ENCODE peak calls at places on chromosome 1, in four cellular contexts. H, F, S and M are unnamed samples.

GRCh38 chr1:220787069-220787614 is 429 bp downstream of the MTARC1 start:
- DNase-seq in H (peak), F (peak), S (no peak), M (peak)

GRCh38 chr1:16155537-16156410 is at the start of gene EPHA2:
- DNase-seq in H (no peak), F (peak), S (no peak), M (peak)

GRCh38 chr1:4395676-4396075 is 258.7 kb upstream of the AJAP1 start:
- DNase-seq in H (no peak), F (no peak), S (no peak), M (no peak)

GRCh38 chr1:102588536-102588935 is 519.8 kb downstream of the COL11A1 start:
- DNase-seq in H (no peak), F (no peak), S (no peak), M (no peak)

GRCh38 chr1:173554089-173554488 is 48.8 kb downstream of the SLC9C2 start:
- DNase-seq in H (peak), F (no peak), S (no peak), M (no peak)

GRCh38 chr1:85654066-85654782 is 54.0 kb downstream of the ZNHIT6 start:
- DNase-seq in H (no peak), F (peak), S (no peak), M (no peak)

GRCh38 chr1:88777604-88778149 is 93.6 kb downstream of the PKN2 start:
- DNase-seq in H (no peak), F (no peak), S (peak), M (no peak)

GRCh38 chr1:94120983-94121382 is at the start of gene ABCA4:
- DNase-seq in H (no peak), F (no peak), S (no peak), M (no peak)

GRCh38 chr1:50742523-50742922 is 217.5 kb downstream of the FAF1 start:
- DNase-seq in H (no peak), F (no peak), S (no peak), M (no peak)

GRCh38 chr1:109281680-109282496 is 1.1 kb downstream of the PSRC1 start:
- DNase-seq in H (peak), F (no peak), S (no peak), M (no peak)

GRCh38 chr1:40032240-40032891 is 8.2 kb upstream of the CAP1 start:
- DNase-seq in H (peak), F (peak), S (peak), M (peak)

GRCh38 chr1:4004635-4005430 is 104.8 kb upstream of the C1orf174 start:
- DNase-seq in H (no peak), F (no peak), S (no peak), M (no peak)

GRCh38 chr1:103497404-103497803 is 28.1 kb upstream of the RNPC3 start:
- DNase-seq in H (no peak), F (no peak), S (no peak), M (no peak)

GRCh38 chr1:232620356-232620841 is 9.5 kb downstream of the SIPA1L2 start:
- DNase-seq in H (peak), F (no peak), S (no peak), M (no peak)
- H3K27ac ChIP-seq in H (no peak), F (no peak), S (no peak), M (no peak)

DNA sequence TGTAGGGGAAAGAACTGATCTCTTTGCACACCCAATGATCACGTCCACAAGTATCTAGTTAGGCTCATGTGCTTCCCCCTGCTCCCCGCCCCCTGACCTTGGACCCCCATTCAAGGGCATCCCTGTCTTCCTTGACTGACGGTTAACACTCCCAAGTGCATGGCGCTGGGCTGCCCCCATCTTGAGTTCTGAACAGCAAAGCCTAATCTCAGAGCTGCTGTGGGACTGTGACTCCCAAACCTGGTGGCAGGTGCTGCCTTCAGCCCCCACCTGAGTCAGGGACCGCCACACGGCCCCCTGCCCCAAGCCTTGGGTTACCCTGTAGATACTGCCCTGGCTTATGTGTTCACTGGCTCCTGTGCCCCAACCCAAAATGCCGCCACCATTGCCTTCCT is 925 bp downstream of the TNNI1 start:
- DNase-seq in H (no peak), F (no peak), S (no peak), M (no peak)
- TF ChIP-seq REST in H (no peak), F (no peak), S (no peak), M (no peak)

DNA sequence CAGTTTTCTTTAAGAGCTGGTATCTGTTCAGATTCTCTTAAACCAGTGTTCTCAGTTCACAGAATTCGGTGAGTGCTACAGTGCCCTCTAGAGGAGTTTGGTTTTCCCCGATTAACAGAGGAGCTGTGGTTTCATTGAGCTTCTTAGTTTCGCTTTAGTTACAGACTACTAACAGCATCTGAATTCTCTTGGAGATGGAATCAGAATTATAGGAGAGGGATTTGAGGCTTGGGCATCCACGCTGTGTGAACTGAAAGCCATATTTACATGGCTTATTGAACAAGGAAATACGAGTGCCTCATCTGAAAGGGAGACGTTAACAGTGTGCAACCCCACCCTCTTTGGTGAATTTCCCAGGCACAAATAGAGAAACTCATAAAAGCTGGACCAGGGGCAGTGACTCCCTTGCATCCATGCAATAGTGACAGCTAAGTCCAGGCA is 202.0 kb downstream of the USH2A start:
- DNase-seq in H (peak), F (peak), S (no peak), M (peak)
- H3K27ac ChIP-seq in H (no peak), F (no peak), S (no peak), M (no peak)

GRCh38 chr1:78004719-78005346 is at the start of gene DNAJB4:
- DNase-seq in H (peak), F (peak), S (peak), M (peak)

GRCh38 chr1:78005347-78005722 is 596 bp downstream of the DNAJB4 start:
- DNase-seq in H (no peak), F (no peak), S (no peak), M (no peak)

GRCh38 chr1:78005755-78006154 is 1.0 kb downstream of the DNAJB4 start:
- DNase-seq in H (peak), F (peak), S (no peak), M (no peak)

GRCh38 chr1:78003070-78003751 is 1.5 kb upstream of the DNAJB4 start:
- DNase-seq in H (no peak), F (no peak), S (peak), M (no peak)

GRCh38 chr1:78003882-78004718 is 639 bp upstream of the DNAJB4 start:
- DNase-seq in H (peak), F (peak), S (peak), M (peak)
- TF ChIP-seq REST in H (no peak), F (no peak), S (peak), M (no peak)